ENCODE peak calls at places on chromosome 3, in four cellular contexts. One of them, this sample, is unnamed.

GRCh38 chr3:124263168-124263567 is 271.2 kb upstream of the ROPN1 start:
- ATAC-seq in GM12878: no peak
- ATAC-seq in CD4-positive, alpha-beta T cell: no peak
- ATAC-seq in activated T-cell treated with anti-CD3 and anti-CD28 coated beads, Interleukin-2, amount 50 U/mL, for 4 hours: no peak
- ATAC-seq in this sample: no peak

GRCh38 chr3:119042162-119042561 is 7.5 kb upstream of the IGSF11 start:
- ATAC-seq in activated T-cell treated with anti-CD3 and anti-CD28 coated beads, Interleukin-2, amount 50 U/mL, for 4 hours: no peak
- ATAC-seq in GM12878: no peak
- ATAC-seq in CD4-positive, alpha-beta T cell: no peak
- ATAC-seq in this sample: no peak

GRCh38 chr3:58121183-58121582 is 89.6 kb downstream of the DNASE1L3 start:
- ATAC-seq in activated T-cell treated with anti-CD3 and anti-CD28 coated beads, Interleukin-2, amount 50 U/mL, for 4 hours: no peak
- ATAC-seq in GM12878: no peak
- ATAC-seq in CD4-positive, alpha-beta T cell: no peak
- ATAC-seq in this sample: no peak

GRCh38 chr3:128062033-128062745 is 10.0 kb downstream of the SEC61A1 start:
- ATAC-seq in CD4-positive, alpha-beta T cell: no peak
- ATAC-seq in activated T-cell treated with anti-CD3 and anti-CD28 coated beads, Interleukin-2, amount 50 U/mL, for 4 hours: no peak
- ATAC-seq in GM12878: peak; percentile 44
- ATAC-seq in this sample: no peak

GRCh38 chr3:155746703-155747102 is 1.8 kb upstream of the PLCH1 start:
- ATAC-seq in activated T-cell treated with anti-CD3 and anti-CD28 coated beads, Interleukin-2, amount 50 U/mL, for 4 hours: no peak
- ATAC-seq in CD4-positive, alpha-beta T cell: no peak
- ATAC-seq in GM12878: no peak
- ATAC-seq in this sample: no peak

GRCh38 chr3:46334911-46335478 is 18.9 kb upstream of the CCR2 start:
- ATAC-seq in CD4-positive, alpha-beta T cell: no peak
- ATAC-seq in GM12878: no peak
- ATAC-seq in activated T-cell treated with anti-CD3 and anti-CD28 coated beads, Interleukin-2, amount 50 U/mL, for 4 hours: peak; percentile 92
- ATAC-seq in this sample: no peak

GRCh38 chr3:15667484-15667883 is 65.9 kb downstream of the BTD start:
- ATAC-seq in GM12878: peak; percentile 88
- ATAC-seq in CD4-positive, alpha-beta T cell: peak; percentile 86
- ATAC-seq in activated T-cell treated with anti-CD3 and anti-CD28 coated beads, Interleukin-2, amount 50 U/mL, for 4 hours: peak; percentile 67
- ATAC-seq in this sample: peak; percentile 77

GRCh38 chr3:72973031-72973723 is 23.4 kb upstream of the PPP4R2 start:
- ATAC-seq in activated T-cell treated with anti-CD3 and anti-CD28 coated beads, Interleukin-2, amount 50 U/mL, for 4 hours: no peak
- ATAC-seq in GM12878: peak; percentile 42
- ATAC-seq in CD4-positive, alpha-beta T cell: no peak
- ATAC-seq in this sample: no peak

GRCh38 chr3:46017720-46018119 is 9.6 kb downstream of the XCR1 start:
- ATAC-seq in CD4-positive, alpha-beta T cell: no peak
- ATAC-seq in GM12878: peak; percentile 69
- ATAC-seq in activated T-cell treated with anti-CD3 and anti-CD28 coated beads, Interleukin-2, amount 50 U/mL, for 4 hours: no peak
- ATAC-seq in this sample: peak; percentile 58

GRCh38 chr3:42182555-42182954 is 83.4 kb downstream of the CCK start:
- ATAC-seq in activated T-cell treated with anti-CD3 and anti-CD28 coated beads, Interleukin-2, amount 50 U/mL, for 4 hours: no peak
- ATAC-seq in GM12878: no peak
- ATAC-seq in CD4-positive, alpha-beta T cell: no peak
- ATAC-seq in this sample: no peak

GRCh38 chr3:155809181-155809580 is 3.1 kb upstream of the C3orf33 start:
- ATAC-seq in GM12878: no peak
- ATAC-seq in CD4-positive, alpha-beta T cell: no peak
- ATAC-seq in activated T-cell treated with anti-CD3 and anti-CD28 coated beads, Interleukin-2, amount 50 U/mL, for 4 hours: no peak
- ATAC-seq in this sample: no peak

GRCh38 chr3:114179575-114179974 is 723 bp upstream of the DRD3 start:
- ATAC-seq in GM12878: peak; percentile 71
- ATAC-seq in CD4-positive, alpha-beta T cell: no peak
- ATAC-seq in activated T-cell treated with anti-CD3 and anti-CD28 coated beads, Interleukin-2, amount 50 U/mL, for 4 hours: no peak
- ATAC-seq in this sample: peak; percentile 61

GRCh38 chr3:50671331-50671730 is 3.4 kb upstream of the DOCK3 start:
- ATAC-seq in activated T-cell treated with anti-CD3 and anti-CD28 coated beads, Interleukin-2, amount 50 U/mL, for 4 hours: no peak
- ATAC-seq in GM12878: no peak
- ATAC-seq in CD4-positive, alpha-beta T cell: no peak
- ATAC-seq in this sample: no peak

GRCh38 chr3:36784012-36784763 is 19.8 kb upstream of the DCLK3 start:
- ATAC-seq in GM12878: no peak
- ATAC-seq in CD4-positive, alpha-beta T cell: no peak
- ATAC-seq in activated T-cell treated with anti-CD3 and anti-CD28 coated beads, Interleukin-2, amount 50 U/mL, for 4 hours: no peak
- ATAC-seq in this sample: no peak

GRCh38 chr3:152195206-152195605 is 73.5 kb upstream of the MBNL1 start:
- ATAC-seq in activated T-cell treated with anti-CD3 and anti-CD28 coated beads, Interleukin-2, amount 50 U/mL, for 4 hours: no peak
- ATAC-seq in CD4-positive, alpha-beta T cell: no peak
- ATAC-seq in GM12878: no peak
- ATAC-seq in this sample: no peak

GRCh38 chr3:13950042-13950441 is 70.2 kb upstream of the WNT7A start:
- ATAC-seq in CD4-positive, alpha-beta T cell: no peak
- ATAC-seq in activated T-cell treated with anti-CD3 and anti-CD28 coated beads, Interleukin-2, amount 50 U/mL, for 4 hours: no peak
- ATAC-seq in GM12878: no peak
- ATAC-seq in this sample: no peak

GRCh38 chr3:116188231-116188785 is 257.0 kb downstream of the LSAMP start:
- ATAC-seq in CD4-positive, alpha-beta T cell: no peak
- ATAC-seq in activated T-cell treated with anti-CD3 and anti-CD28 coated beads, Interleukin-2, amount 50 U/mL, for 4 hours: no peak
- ATAC-seq in GM12878: no peak
- ATAC-seq in this sample: no peak

GRCh38 chr3:186648851-186649250 is 8.7 kb downstream of the FETUB start:
- ATAC-seq in GM12878: no peak
- ATAC-seq in activated T-cell treated with anti-CD3 and anti-CD28 coated beads, Interleukin-2, amount 50 U/mL, for 4 hours: no peak
- ATAC-seq in CD4-positive, alpha-beta T cell: no peak
- ATAC-seq in this sample: no peak

GRCh38 chr3:40623567-40623966 is 98.8 kb downstream of the ZNF621 start:
- ATAC-seq in CD4-positive, alpha-beta T cell: peak; percentile 59
- ATAC-seq in activated T-cell treated with anti-CD3 and anti-CD28 coated beads, Interleukin-2, amount 50 U/mL, for 4 hours: peak; percentile 57
- ATAC-seq in GM12878: peak; percentile 97
- ATAC-seq in this sample: peak; percentile 100

GRCh38 chr3:112770026-112770626 is 76.5 kb downstream of the CD200R1L start:
- ATAC-seq in CD4-positive, alpha-beta T cell: no peak
- ATAC-seq in activated T-cell treated with anti-CD3 and anti-CD28 coated beads, Interleukin-2, amount 50 U/mL, for 4 hours: peak; percentile 33
- ATAC-seq in GM12878: no peak
- ATAC-seq in this sample: no peak

GRCh38 chr3:57942872-57943283 is 65.3 kb upstream of the FLNB start:
- ATAC-seq in activated T-cell treated with anti-CD3 and anti-CD28 coated beads, Interleukin-2, amount 50 U/mL, for 4 hours: no peak
- ATAC-seq in GM12878: no peak
- ATAC-seq in CD4-positive, alpha-beta T cell: no peak
- ATAC-seq in this sample: no peak

GRCh38 chr3:119585867-119586570 is 6.7 kb downstream of the ADPRH start:
- ATAC-seq in GM12878: no peak
- ATAC-seq in activated T-cell treated with anti-CD3 and anti-CD28 coated beads, Interleukin-2, amount 50 U/mL, for 4 hours: no peak
- ATAC-seq in CD4-positive, alpha-beta T cell: no peak
- ATAC-seq in this sample: no peak

GRCh38 chr3:168026764-168027163 is 69.0 kb downstream of the GOLIM4 start:
- ATAC-seq in activated T-cell treated with anti-CD3 and anti-CD28 coated beads, Interleukin-2, amount 50 U/mL, for 4 hours: no peak
- ATAC-seq in GM12878: no peak
- ATAC-seq in CD4-positive, alpha-beta T cell: no peak
- ATAC-seq in this sample: no peak

GRCh38 chr3:156605686-156606605 is 51.0 kb upstream of the SSR3 start:
- ATAC-seq in CD4-positive, alpha-beta T cell: no peak
- ATAC-seq in GM12878: no peak
- ATAC-seq in activated T-cell treated with anti-CD3 and anti-CD28 coated beads, Interleukin-2, amount 50 U/mL, for 4 hours: no peak
- ATAC-seq in this sample: peak; percentile 49

GRCh38 chr3:15602146-15602536 is 596 bp downstream of the BTD start:
- ATAC-seq in GM12878: peak; percentile 13
- ATAC-seq in activated T-cell treated with anti-CD3 and anti-CD28 coated beads, Interleukin-2, amount 50 U/mL, for 4 hours: no peak
- ATAC-seq in CD4-positive, alpha-beta T cell: no peak
- ATAC-seq in this sample: peak; percentile 2

GRCh38 chr3:129593595-129594339 is 12.7 kb downstream of the PLXND1 start:
- ATAC-seq in CD4-positive, alpha-beta T cell: peak; percentile 71
- ATAC-seq in activated T-cell treated with anti-CD3 and anti-CD28 coated beads, Interleukin-2, amount 50 U/mL, for 4 hours: peak; percentile 71
- ATAC-seq in GM12878: peak; percentile 52
- ATAC-seq in this sample: no peak

GRCh38 chr3:134426660-134427181 is 52.5 kb upstream of the AMOTL2 start:
- ATAC-seq in GM12878: no peak
- ATAC-seq in activated T-cell treated with anti-CD3 and anti-CD28 coated beads, Interleukin-2, amount 50 U/mL, for 4 hours: no peak
- ATAC-seq in CD4-positive, alpha-beta T cell: no peak
- ATAC-seq in this sample: no peak

GRCh38 chr3:44235604-44236484 is 5.8 kb upstream of the TOPAZ1 start:
- ATAC-seq in CD4-positive, alpha-beta T cell: peak; percentile 95
- ATAC-seq in GM12878: peak; percentile 90
- ATAC-seq in activated T-cell treated with anti-CD3 and anti-CD28 coated beads, Interleukin-2, amount 50 U/mL, for 4 hours: peak; percentile 82
- ATAC-seq in this sample: peak; percentile 73

GRCh38 chr3:9185046-9185445 is 64.4 kb downstream of the SRGAP3 start:
- ATAC-seq in CD4-positive, alpha-beta T cell: no peak
- ATAC-seq in activated T-cell treated with anti-CD3 and anti-CD28 coated beads, Interleukin-2, amount 50 U/mL, for 4 hours: no peak
- ATAC-seq in GM12878: no peak
- ATAC-seq in this sample: no peak

GRCh38 chr3:139537325-139537724 is 2.2 kb downstream of the RBP1 start:
- ATAC-seq in GM12878: no peak
- ATAC-seq in activated T-cell treated with anti-CD3 and anti-CD28 coated beads, Interleukin-2, amount 50 U/mL, for 4 hours: no peak
- ATAC-seq in CD4-positive, alpha-beta T cell: no peak
- ATAC-seq in this sample: no peak

GRCh38 chr3:181719298-181719859 is 7.7 kb downstream of the SOX2 start:
- ATAC-seq in activated T-cell treated with anti-CD3 and anti-CD28 coated beads, Interleukin-2, amount 50 U/mL, for 4 hours: no peak
- ATAC-seq in CD4-positive, alpha-beta T cell: no peak
- ATAC-seq in GM12878: no peak
- ATAC-seq in this sample: no peak

GRCh38 chr3:7682822-7683229 is 818.8 kb upstream of the LMCD1 start:
- ATAC-seq in CD4-positive, alpha-beta T cell: no peak
- ATAC-seq in activated T-cell treated with anti-CD3 and anti-CD28 coated beads, Interleukin-2, amount 50 U/mL, for 4 hours: no peak
- ATAC-seq in GM12878: no peak
- ATAC-seq in this sample: no peak

GRCh38 chr3:130865537-130865936 is 28.3 kb upstream of the ATP2C1 start:
- ATAC-seq in activated T-cell treated with anti-CD3 and anti-CD28 coated beads, Interleukin-2, amount 50 U/mL, for 4 hours: no peak
- ATAC-seq in CD4-positive, alpha-beta T cell: no peak
- ATAC-seq in GM12878: no peak
- ATAC-seq in this sample: no peak

GRCh38 chr3:134364936-134365765 is 9.1 kb downstream of the AMOTL2 start:
- ATAC-seq in CD4-positive, alpha-beta T cell: peak; percentile 26
- ATAC-seq in activated T-cell treated with anti-CD3 and anti-CD28 coated beads, Interleukin-2, amount 50 U/mL, for 4 hours: peak; percentile 9
- ATAC-seq in GM12878: no peak
- ATAC-seq in this sample: no peak

GRCh38 chr3:10764314-10765051 is 51.5 kb upstream of the SLC6A11 start:
- ATAC-seq in activated T-cell treated with anti-CD3 and anti-CD28 coated beads, Interleukin-2, amount 50 U/mL, for 4 hours: no peak
- ATAC-seq in GM12878: no peak
- ATAC-seq in CD4-positive, alpha-beta T cell: no peak
- ATAC-seq in this sample: peak; percentile 17

GRCh38 chr3:39453134-39453533 is 14.3 kb upstream of the MOBP start:
- ATAC-seq in activated T-cell treated with anti-CD3 and anti-CD28 coated beads, Interleukin-2, amount 50 U/mL, for 4 hours: no peak
- ATAC-seq in CD4-positive, alpha-beta T cell: no peak
- ATAC-seq in GM12878: peak; percentile 55
- ATAC-seq in this sample: no peak

GRCh38 chr3:149243540-149243939 is 21.9 kb upstream of the CP start:
- ATAC-seq in activated T-cell treated with anti-CD3 and anti-CD28 coated beads, Interleukin-2, amount 50 U/mL, for 4 hours: no peak
- ATAC-seq in CD4-positive, alpha-beta T cell: no peak
- ATAC-seq in GM12878: peak; percentile 54
- ATAC-seq in this sample: peak; percentile 94

GRCh38 chr3:30526031-30526430 is 80.4 kb upstream of the TGFBR2 start:
- ATAC-seq in activated T-cell treated with anti-CD3 and anti-CD28 coated beads, Interleukin-2, amount 50 U/mL, for 4 hours: no peak
- ATAC-seq in GM12878: no peak
- ATAC-seq in CD4-positive, alpha-beta T cell: no peak
- ATAC-seq in this sample: no peak

This sample was measured in stimulated activated memory B cell treated with anti-CD40 and anti-IgM and Interleukin-4, amounts not matched to agents 10 μg/mL and 1 μg/mL and 100 μg/mL, for 72 hours.